ENCODE peak calls at places on chromosome 6, in ten cellular contexts. Z, H, U, E, L, Q, M, B, Y and V are unnamed samples.

GRCh38 chr6:27650620-27651370 is 177.9 kb upstream of the ZNF184 start:
- DNase-seq in Z (no peak), H (peak; percentile 74), U (no peak), E (no peak), L (no peak), Q (no peak), M (no peak), B (peak; percentile 49), Y (peak; percentile 22), V (no peak)

GRCh38 chr6:20534295-20534897 is at the start of gene CDKAL1:
- DNase-seq in Z (peak; percentile 97), H (peak; percentile 89), U (peak; percentile 90), E (peak; percentile 92), L (peak; percentile 91), Q (peak; percentile 92), M (peak; percentile 92), B (peak; percentile 95), Y (peak; percentile 94), V (peak; percentile 97)

GRCh38 chr6:39772559-39773283 is 19.5 kb upstream of the DAAM2 start:
- DNase-seq in Z (no peak), H (no peak), U (no peak), E (no peak), L (no peak), Q (no peak), M (no peak), B (no peak), Y (no peak), V (no peak)

GRCh38 chr6:108127826-108128225 is 38.0 kb upstream of the NR2E1 start:
- DNase-seq in Z (no peak), H (no peak), U (no peak), E (no peak), L (peak; percentile 84), Q (no peak), M (no peak), B (no peak), Y (no peak), V (no peak)

GRCh38 chr6:40177596-40177995 is 243.3 kb upstream of the MOCS1 start:
- DNase-seq in Z (no peak), H (no peak), U (no peak), E (no peak), L (no peak), Q (no peak), M (no peak), B (no peak), Y (no peak), V (no peak)

GRCh38 chr6:130434174-130434873 is 68.5 kb downstream of the TMEM200A start:
- DNase-seq in Z (no peak), H (no peak), U (no peak), E (no peak), L (no peak), Q (no peak), M (no peak), B (peak; percentile 24), Y (no peak), V (no peak)

GRCh38 chr6:21756487-21756886 is 162.9 kb downstream of the SOX4 start:
- DNase-seq in Z (no peak), H (no peak), U (no peak), E (no peak), L (no peak), Q (no peak), M (no peak), B (no peak), Y (no peak), V (no peak)

GRCh38 chr6:136510782-136511181 is 39.4 kb downstream of the MAP7 start:
- DNase-seq in Z (no peak), H (no peak), U (no peak), E (no peak), L (no peak), Q (no peak), M (no peak), B (no peak), Y (no peak), V (no peak)

GRCh38 chr6:104958720-104959452 is 2.0 kb downstream of the LIN28B start:
- DNase-seq in Z (no peak), H (peak; percentile 38), U (no peak), E (no peak), L (no peak), Q (no peak), M (no peak), B (no peak), Y (no peak), V (no peak)

GRCh38 chr6:151313060-151313459 is 73.3 kb downstream of the AKAP12 start:
- DNase-seq in Z (no peak), H (no peak), U (no peak), E (no peak), L (peak; percentile 47), Q (no peak), M (no peak), B (no peak), Y (peak; percentile 94), V (no peak)

DNA sequence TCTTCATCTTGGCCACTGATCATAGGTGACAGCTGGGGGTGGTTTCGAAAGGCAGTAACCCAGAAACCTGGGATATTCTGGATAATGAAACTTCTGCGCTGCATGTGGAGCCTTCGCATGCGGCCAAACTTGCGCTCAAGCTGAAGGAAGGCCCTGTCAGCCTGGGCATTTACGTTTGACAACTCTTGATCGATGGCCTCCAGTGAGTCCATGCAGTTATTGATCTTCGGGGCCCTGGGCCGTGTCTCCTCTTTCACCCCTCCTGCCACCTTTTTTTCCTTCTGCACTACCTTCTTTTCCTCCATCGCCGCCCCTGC is 729 bp downstream of the TSPYL4 start:
- DNase-seq in Z (no peak), H (no peak), U (no peak), E (no peak), L (no peak), Q (no peak), M (no peak), B (no peak), Y (no peak), V (no peak)
- H3K4me1 ChIP-seq in Z (peaks cover 3% of the 10 kb centered on the region), H (peaks cover 48% of the 10 kb centered on the region), U (peaks cover 4% of the 10 kb centered on the region), E (peaks cover 10% of the 10 kb centered on the region), L (peaks cover 48% of the 10 kb centered on the region), Q (peaks cover 65% of the 10 kb centered on the region), M (peaks cover 26% of the 10 kb centered on the region), B (peaks cover 7% of the 10 kb centered on the region), Y (peaks cover 53% of the 10 kb centered on the region), V (peaks cover 7% of the 10 kb centered on the region)

DNA sequence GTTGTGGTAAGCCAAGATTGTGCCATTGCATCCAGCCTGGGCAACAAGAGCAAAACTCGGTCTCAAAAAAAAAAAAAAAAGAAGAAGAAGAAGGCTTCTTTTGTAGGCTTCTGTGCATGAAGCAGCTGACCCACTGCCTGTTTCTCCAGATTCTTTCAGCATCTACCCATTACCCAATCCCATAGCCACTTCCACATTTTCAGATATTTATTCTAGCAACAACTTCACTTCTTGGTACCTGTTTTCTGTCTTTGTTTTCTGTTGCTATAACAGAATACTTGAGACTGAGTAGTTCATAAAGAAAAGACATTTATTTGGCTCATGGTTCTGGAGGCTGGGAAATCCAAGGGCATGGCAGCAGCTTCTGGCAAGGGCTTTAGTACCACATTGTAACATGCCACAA is 95.3 kb upstream of the SGK1 start:
- DNase-seq in Z (no peak), H (no peak), U (no peak), E (no peak), L (no peak), Q (no peak), M (no peak), B (no peak), Y (no peak), V (no peak)
- H3K4me1 ChIP-seq in Z (no peaks in the 10 kb centered on the region), H (no peaks in the 10 kb centered on the region), U (no peaks in the 10 kb centered on the region), E (no peaks in the 10 kb centered on the region), L (peaks cover 6% of the 10 kb centered on the region), Q (peaks cover 8% of the 10 kb centered on the region), M (no peaks in the 10 kb centered on the region), B (peaks cover 2% of the 10 kb centered on the region), Y (no peaks in the 10 kb centered on the region), V (peaks cover 5% of the 10 kb centered on the region)

DNA sequence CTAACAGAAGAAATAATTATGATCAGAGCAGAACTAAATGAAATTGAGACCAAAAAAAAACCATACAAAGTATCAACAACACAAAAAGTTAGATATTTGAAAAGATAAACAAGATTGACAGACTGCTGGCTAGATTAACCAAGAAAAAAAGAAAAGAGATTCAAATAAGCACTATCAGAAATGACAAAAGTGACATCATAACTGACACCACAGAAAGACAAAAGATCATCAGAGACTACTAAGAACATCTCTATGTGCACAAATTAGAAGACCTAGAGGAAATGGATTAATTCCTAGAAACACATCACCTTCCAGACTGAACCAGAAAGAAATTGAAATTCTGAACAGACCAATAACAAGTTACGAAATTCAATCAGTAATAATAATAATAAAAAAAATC is 17.9 kb downstream of the DTNBP1 start:
- DNase-seq in Z (no peak), H (no peak), U (no peak), E (no peak), L (no peak), Q (no peak), M (no peak), B (no peak), Y (no peak), V (no peak)
- H3K4me1 ChIP-seq in Z (no peaks in the 10 kb centered on the region), H (no peaks in the 10 kb centered on the region), U (no peaks in the 10 kb centered on the region), E (no peaks in the 10 kb centered on the region), L (no peaks in the 10 kb centered on the region), Q (no peaks in the 10 kb centered on the region), M (no peaks in the 10 kb centered on the region), B (no peaks in the 10 kb centered on the region), Y (no peaks in the 10 kb centered on the region), V (no peaks in the 10 kb centered on the region)

GRCh38 chr6:33707771-33708170 is 3.7 kb downstream of the UQCC2 start:
- DNase-seq in Z (no peak), H (no peak), U (no peak), E (no peak), L (no peak), Q (no peak), M (no peak), B (no peak), Y (no peak), V (no peak)

GRCh38 chr6:33706136-33706725 is 5.3 kb downstream of the UQCC2 start:
- DNase-seq in Z (no peak), H (no peak), U (no peak), E (no peak), L (no peak), Q (no peak), M (no peak), B (no peak), Y (no peak), V (no peak)

GRCh38 chr6:33709605-33710295 is 1.8 kb downstream of the UQCC2 start:
- DNase-seq in Z (no peak), H (no peak), U (no peak), E (no peak), L (no peak), Q (no peak), M (no peak), B (no peak), Y (no peak), V (no peak)

GRCh38 chr6:33710296-33711121 is 991 bp downstream of the UQCC2 start:
- DNase-seq in Z (no peak), H (no peak), U (no peak), E (no peak), L (no peak), Q (no peak), M (peak; percentile 29), B (no peak), Y (no peak), V (no peak)

DNA sequence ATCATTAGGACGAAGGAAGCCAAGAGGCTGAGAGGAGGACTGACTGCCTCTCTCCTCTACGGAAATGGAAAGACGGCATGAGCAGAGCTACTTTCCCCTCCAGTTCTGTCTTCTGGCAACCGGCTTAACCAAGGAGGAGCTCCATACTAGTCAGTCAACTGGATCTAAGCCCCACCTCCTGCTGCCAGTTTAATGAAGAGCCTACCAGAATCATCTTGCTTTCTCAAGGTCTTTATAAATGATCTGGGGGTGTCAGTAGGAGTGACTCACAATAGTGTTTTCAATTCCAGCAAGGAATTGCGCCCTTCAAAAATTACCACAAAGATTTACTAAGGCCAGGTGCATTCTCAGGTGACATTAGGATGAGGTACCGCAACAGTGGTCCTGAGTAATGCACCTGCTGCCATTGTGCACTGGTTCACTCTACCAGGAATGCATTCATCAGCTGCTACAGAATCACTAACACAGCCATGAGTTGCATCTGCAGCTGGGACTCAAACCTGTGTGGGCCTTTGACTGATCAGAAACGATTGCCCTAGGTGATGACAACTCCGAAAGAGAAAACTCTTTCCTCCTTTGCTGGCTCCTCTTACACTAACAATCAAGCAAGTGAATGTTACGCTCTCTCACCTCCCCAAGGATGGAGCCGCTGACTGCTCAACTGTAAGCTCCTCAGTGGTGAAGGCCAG is 2.8 kb downstream of the UQCC2 start:
- DNase-seq in Z (no peak), H (no peak), U (no peak), E (no peak), L (no peak), Q (no peak), M (no peak), B (no peak), Y (no peak), V (no peak)
- H3K4me1 ChIP-seq in Z (peaks cover 7% of the 10 kb centered on the region), H (peaks cover 5% of the 10 kb centered on the region), U (peaks cover 8% of the 10 kb centered on the region), E (no peaks in the 10 kb centered on the region), L (peaks cover 22% of the 10 kb centered on the region), Q (peaks cover 34% of the 10 kb centered on the region), M (peaks cover 35% of the 10 kb centered on the region), B (peaks cover 5% of the 10 kb centered on the region), Y (peaks cover 17% of the 10 kb centered on the region), V (peaks cover 8% of the 10 kb centered on the region)